ENCODE peak calls at places on chromosomes 6 and 20, in seven cellular contexts. C is uterus, I is stomach, V is K562, Z is HepG2, N is upper lobe of left lung, S is HCT116. G is an unnamed sample.

GRCh38 chr6:44082872-44083321 is 44.4 kb downstream of the MRPL14 start:
- DNase-seq in N (no peak), Z (no peak), S (no peak), C (no peak), I (no peak), V (no peak), G (no peak)

GRCh38 chr6:154156135-154156948 is 117.3 kb downstream of the OPRM1 start:
- DNase-seq in C (no peak), N (peak; percentile 71), I (peak; percentile 68), Z (peak; percentile 30), S (peak; percentile 52), V (peak; percentile 21), G (peak; percentile 83)

GRCh38 chr6:25956231-25956630 is 6.4 kb upstream of the TRIM38 start:
- DNase-seq in C (no peak), I (no peak), N (no peak), V (no peak), S (no peak), Z (no peak), G (no peak)

GRCh38 chr6:51814418-51814817 is 273.0 kb downstream of the PKHD1 start:
- DNase-seq in C (no peak), Z (no peak), I (no peak), V (no peak), N (no peak), S (no peak), G (no peak)

GRCh38 chr20:64171211-64171610 is 7.0 kb downstream of the MYT1 start:
- DNase-seq in C (no peak), V (no peak), S (no peak), N (no peak), I (no peak), Z (no peak), G (no peak)

GRCh38 chr20:1893721-1894470 is 1.3 kb upstream of the SIRPA start:
- DNase-seq in V (no peak), C (peak; percentile 35), S (peak; percentile 4), I (no peak), Z (peak; percentile 53), N (no peak), G (no peak)

GRCh38 chr6:118697554-118697953 is 46.2 kb upstream of the CEP85L start:
- DNase-seq in I (no peak), S (no peak), V (no peak), C (no peak), N (no peak), Z (no peak), G (no peak)

GRCh38 chr20:17663040-17663399 is 19.0 kb downstream of the RRBP1 start:
- DNase-seq in I (no peak), V (no peak), S (no peak), N (no peak), C (peak; percentile 13), Z (no peak), G (peak; percentile 37)

GRCh38 chr6:22917344-22917743 is 348.0 kb downstream of the HDGFL1 start:
- DNase-seq in I (no peak), S (no peak), C (no peak), V (no peak), Z (no peak), N (no peak), G (no peak)

GRCh38 chr6:10719386-10720228 is 3.3 kb upstream of the TMEM14C start:
- DNase-seq in N (no peak), I (no peak), V (no peak), Z (peak; percentile 72), S (no peak), C (peak; percentile 31), G (no peak)

GRCh38 chr6:28884423-28885148 is 39.2 kb downstream of the TRIM27 start:
- DNase-seq in I (no peak), V (no peak), C (no peak), Z (peak; percentile 51), N (no peak), S (no peak), G (no peak)

GRCh38 chr6:112205521-112206458 is 48.6 kb downstream of the LAMA4 start:
- DNase-seq in S (no peak), Z (no peak), C (no peak), N (no peak), I (no peak), V (no peak), G (no peak)

GRCh38 chr20:46209930-46210671 is 92.0 kb downstream of the CD40 start:
- DNase-seq in Z (no peak), C (no peak), V (no peak), N (no peak), I (no peak), S (no peak), G (no peak)

GRCh38 chr20:43389231-43389630 is 68.5 kb upstream of the SRSF6 start:
- DNase-seq in C (peak; percentile 75), I (no peak), V (no peak), S (no peak), Z (no peak), N (peak; percentile 80), G (no peak)

GRCh38 chr6:89928604-89929003 is 34.3 kb downstream of the GJA10 start:
- DNase-seq in C (no peak), Z (no peak), I (no peak), N (no peak), S (no peak), V (no peak), G (no peak)

GRCh38 chr20:38275815-38276550 is 15.4 kb upstream of the KIAA1755 start:
- DNase-seq in C (no peak), S (no peak), I (no peak), Z (peak; percentile 43), N (peak; percentile 38), V (no peak), G (no peak)

GRCh38 chr20:35636095-35636494 is 20.5 kb downstream of the SPAG4 start:
- DNase-seq in C (no peak), N (no peak), Z (peak; percentile 65), S (no peak), I (no peak), V (no peak), G (no peak)

GRCh38 chr20:46545077-46545826 is 5.2 kb downstream of the OCSTAMP start:
- DNase-seq in V (no peak), S (no peak), N (no peak), Z (no peak), I (no peak), C (no peak), G (no peak)

GRCh38 chr20:57215826-57216471 is 50.5 kb downstream of the BMP7 start:
- DNase-seq in S (no peak), C (no peak), V (no peak), I (no peak), Z (no peak), N (no peak), G (no peak)

GRCh38 chr20:48647873-48648272 is 179.9 kb downstream of the PREX1 start:
- DNase-seq in I (no peak), S (no peak), C (no peak), V (no peak), Z (no peak), N (no peak), G (no peak)

GRCh38 chr6:137800749-137801148 is 66.3 kb upstream of the TNFAIP3 start:
- DNase-seq in V (no peak), Z (no peak), N (no peak), C (no peak), I (no peak), S (no peak), G (no peak)

GRCh38 chr6:139398658-139399057 is 24.2 kb upstream of the CITED2 start:
- DNase-seq in C (no peak), S (no peak), I (no peak), N (no peak), Z (no peak), V (no peak), G (no peak)

GRCh38 chr6:41028618-41029486 is 10.2 kb downstream of the UNC5CL start:
- DNase-seq in S (no peak), Z (no peak), V (no peak), N (no peak), C (no peak), I (no peak), G (no peak)

GRCh38 chr20:35311409-35311808 is 19.2 kb upstream of the FAM83C start:
- DNase-seq in V (peak; percentile 37), I (no peak), S (peak; percentile 81), N (no peak), C (no peak), Z (no peak), G (no peak)

GRCh38 chr6:157013649-157014365 is 236.6 kb downstream of the ARID1B start:
- DNase-seq in N (no peak), S (no peak), C (no peak), Z (no peak), I (no peak), V (no peak), G (no peak)
- H3K4me3 ChIP-seq in N (no peak overlapping the region), S (no peak overlapping the region), C (no peak overlapping the region), Z (no peak overlapping the region), I (no peak overlapping the region), V (no peak overlapping the region), G (no peak overlapping the region)

GRCh38 chr6:3159805-3160781 is 2.7 kb upstream of the TUBB2A start:
- DNase-seq in C (no peak), Z (peak; percentile 41), I (peak; percentile 87), N (peak; percentile 26), S (peak; percentile 33), V (peak; percentile 92), G (peak; percentile 79)
- TF ChIP-seq POLR2A in C (no peak), Z (no peak), I (peak; percentile 33), N (no peak), S (no peak), V (peak; percentile 59), G (no peak)

GRCh38 chr6:125808060-125808459 is 17.3 kb downstream of the NCOA7 start:
- DNase-seq in V (no peak), N (no peak), C (no peak), S (no peak), I (no peak), Z (no peak), G (no peak)
- H3K36me3 ChIP-seq in V (peaks cover 6% of the 10 kb centered on the region), N (no peaks in the 10 kb centered on the region), C (no peaks in the 10 kb centered on the region), S (no peaks in the 10 kb centered on the region), I (no peaks in the 10 kb centered on the region), Z (no peaks in the 10 kb centered on the region), G (peaks cover 4% of the 10 kb centered on the region)

DNA sequence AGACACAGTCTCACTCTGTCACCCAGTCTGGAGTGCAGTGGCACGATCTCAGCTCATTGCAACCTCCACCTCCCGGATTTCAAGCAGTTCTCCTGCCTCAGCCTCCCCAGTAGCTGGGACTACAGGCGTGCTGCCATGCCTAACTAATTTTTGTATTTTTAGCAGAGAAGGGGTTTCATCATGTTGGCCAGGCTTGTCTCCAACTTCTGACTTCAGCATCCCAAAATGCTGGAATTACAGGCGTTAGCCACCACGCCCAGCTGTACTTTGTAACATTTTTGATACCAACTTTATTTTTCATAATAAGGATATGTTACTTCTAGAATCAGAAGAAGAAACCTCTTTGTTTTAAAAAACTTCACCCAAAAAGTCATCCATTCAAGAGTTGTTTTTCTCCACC is 22.6 kb upstream of the PRIM2 start:
- DNase-seq in S (no peak), Z (no peak), N (no peak), V (no peak), I (no peak), C (peak; percentile 42), G (no peak)
- H3K4me3 ChIP-seq in S (no peak overlapping the region), Z (no peak overlapping the region), N (no peak overlapping the region), V (no peak overlapping the region), I (no peak overlapping the region), C (no peak overlapping the region), G (no peak overlapping the region)

GRCh38 chr6:31575335-31575901 is at the start of gene TNF:
- DNase-seq in I (peak; percentile 32), N (peak; percentile 62), V (no peak), Z (no peak), S (no peak), C (peak; percentile 36), G (peak; percentile 89)
- TF ChIP-seq POLR2A in I (no peak), N (peak; percentile 72), V (no peak), Z (no peak), S (no peak), C (no peak), G (peak; percentile 93)

G was measured in spleen.